ENCODE peak calls at places on chromosomes 2 and 18, in nine cellular contexts. V is Kasumi-1, Z is NCI-H187 treated with DMSO at 0.1 percent for 48 hours, D is HT-29, U is activated gamma-delta T cell treated with Interleukin-2 at 50 U/mL for 16 hours, R is gastrocnemius medialis, Y is left colon, S is coronary artery, P is endodermal cell. K is an unnamed sample.

GRCh38 chr2:231604101-231604684 is 11.5 kb downstream of the TEX44 start:
- DNase-seq in Y (peak), Z (no peak), D (peak), V (no peak), R (peak), S (peak), U (no peak), P (peak), K (no peak)

GRCh38 chr2:120972286-120972685 is 236.6 kb downstream of the GLI2 start:
- DNase-seq in R (no peak), P (no peak), U (no peak), D (no peak), Z (no peak), S (no peak), V (no peak), Y (no peak), K (no peak)

GRCh38 chr2:211331736-211332135 is 775.3 kb downstream of the CPS1 start:
- DNase-seq in V (no peak), P (peak), Y (no peak), R (no peak), D (no peak), Z (no peak), S (no peak), U (no peak), K (no peak)

GRCh38 chr2:80007722-80008503 is 296.6 kb downstream of the LRRTM1 start:
- DNase-seq in S (no peak), P (peak), D (no peak), V (no peak), Y (no peak), R (no peak), Z (no peak), U (no peak), K (no peak)

GRCh38 chr2:222969491-222969890 is 82.5 kb upstream of the KCNE4 start:
- DNase-seq in Z (no peak), D (no peak), Y (no peak), R (no peak), V (peak), S (no peak), U (no peak), P (no peak), K (no peak)

GRCh38 chr2:85550476-85550875 is 10.8 kb downstream of the GGCX start:
- DNase-seq in Z (no peak), Y (no peak), U (no peak), R (no peak), P (no peak), V (peak), D (no peak), S (no peak), K (no peak)

GRCh38 chr2:53777134-53777533 is 9.5 kb downstream of the CHAC2 start:
- DNase-seq in Y (no peak), Z (no peak), P (no peak), V (no peak), U (no peak), D (no peak), R (no peak), S (no peak), K (no peak)

GRCh38 chr2:239151201-239152131 is 249.4 kb downstream of the HDAC4 start:
- DNase-seq in P (peak), Z (no peak), S (peak), R (peak), V (no peak), Y (peak), D (no peak), U (no peak), K (no peak)

GRCh38 chr18:55515946-55516710 is 71.9 kb downstream of the TCF4 start:
- DNase-seq in R (no peak), V (no peak), P (no peak), Y (no peak), U (no peak), Z (no peak), S (no peak), D (no peak), K (no peak)

GRCh38 chr18:48563027-48563426 is 24.2 kb downstream of the CTIF start:
- DNase-seq in V (peak), Z (no peak), U (no peak), Y (no peak), S (no peak), R (no peak), P (peak), D (no peak), K (no peak)

GRCh38 chr2:127324635-127325034 is 30.7 kb upstream of the ERCC3 start:
- DNase-seq in U (no peak), V (peak), D (peak), P (no peak), S (no peak), Z (no peak), Y (no peak), R (no peak), K (no peak)

GRCh38 chr2:141384676-141385075 is 746.1 kb downstream of the LRP1B start:
- DNase-seq in U (no peak), V (no peak), Y (no peak), D (peak), P (no peak), S (no peak), Z (no peak), R (no peak), K (no peak)

GRCh38 chr2:29742641-29743040 is 178.7 kb downstream of the ALK start:
- DNase-seq in Y (no peak), Z (no peak), D (no peak), R (no peak), V (no peak), S (no peak), U (no peak), P (no peak), K (no peak)

GRCh38 chr18:79405781-79406575 is 10.2 kb downstream of the NFATC1 start:
- DNase-seq in R (peak), Y (peak), V (peak), P (no peak), U (peak), S (no peak), Z (no peak), D (no peak), K (peak)

GRCh38 chr2:224405412-224405811 is 3.5 kb upstream of the FAM124B start:
- DNase-seq in Y (no peak), R (no peak), D (no peak), U (no peak), P (no peak), S (no peak), Z (no peak), V (peak), K (no peak)

GRCh38 chr2:65796259-65796658 is 363.9 kb upstream of the SPRED2 start:
- DNase-seq in S (no peak), P (no peak), Z (no peak), D (no peak), Y (no peak), R (no peak), V (no peak), U (no peak), K (no peak)

GRCh38 chr2:134736167-134736885 is 17.5 kb upstream of the TMEM163 start:
- DNase-seq in U (no peak), Y (no peak), R (no peak), V (peak), S (no peak), P (peak), D (no peak), Z (no peak), K (no peak)

GRCh38 chr2:210028178-210028577 is 25.7 kb downstream of the RPE start:
- DNase-seq in Z (no peak), Y (no peak), S (no peak), U (no peak), R (no peak), P (no peak), D (no peak), V (no peak), K (no peak)

GRCh38 chr18:2223859-2224258 is 347.4 kb downstream of the METTL4 start:
- DNase-seq in S (no peak), Z (no peak), V (peak), R (no peak), Y (peak), P (peak), U (no peak), D (peak), K (no peak)

GRCh38 chr2:45103351-45104145 is 94.3 kb upstream of the SIX2 start:
- DNase-seq in Y (no peak), D (no peak), S (no peak), U (no peak), Z (no peak), V (no peak), P (no peak), R (no peak), K (no peak)

GRCh38 chr2:81767173-81767720 is 1462.7 kb upstream of the LRRTM1 start:
- DNase-seq in Y (no peak), D (no peak), Z (no peak), U (no peak), S (no peak), V (no peak), R (no peak), P (no peak), K (no peak)

GRCh38 chr2:70688427-70688826 is 79.6 kb downstream of the ADD2 start:
- DNase-seq in S (peak), U (no peak), D (no peak), Z (no peak), V (no peak), Y (no peak), R (no peak), P (peak), K (no peak)

GRCh38 chr2:24459224-24459799 is 31.7 kb upstream of the NCOA1 start:
- DNase-seq in U (no peak), D (no peak), V (no peak), S (no peak), R (peak), Z (no peak), Y (no peak), P (no peak), K (no peak)

GRCh38 chr2:17164550-17164949 is 353.7 kb downstream of the RAD51AP2 start:
- DNase-seq in P (no peak), Y (no peak), R (no peak), U (no peak), Z (no peak), V (no peak), S (no peak), D (no peak), K (no peak)

K was measured in mucosa of descending colon.